ENCODE peak calls at places on chromosomes 3 and 15, in six cellular contexts. One of them, this sample, is unnamed.

GRCh38 chr15:85800460-85801123 is 5.9 kb upstream of the KLHL25 start:
- DNase-seq in HCT116: peak; percentile 78
- DNase-seq in endodermal cell: peak; percentile 80
- DNase-seq in ovary: no peak
- DNase-seq in Panc1: peak; percentile 67
- DNase-seq in tibial nerve: no peak
- DNase-seq in this sample: no peak

GRCh38 chr3:62149962-62150361 is 223.4 kb downstream of the FEZF2 start:
- DNase-seq in tibial nerve: no peak
- DNase-seq in endodermal cell: no peak
- DNase-seq in Panc1: no peak
- DNase-seq in HCT116: no peak
- DNase-seq in ovary: no peak
- DNase-seq in this sample: no peak

GRCh38 chr3:178439504-178439903 is 96.7 kb upstream of the KCNMB2 start:
- DNase-seq in HCT116: no peak
- DNase-seq in endodermal cell: no peak
- DNase-seq in ovary: no peak
- DNase-seq in Panc1: no peak
- DNase-seq in tibial nerve: no peak
- DNase-seq in this sample: no peak

GRCh38 chr3:113557374-113557773 is 25.0 kb downstream of the SIDT1 start:
- DNase-seq in ovary: no peak
- DNase-seq in HCT116: peak; percentile 16
- DNase-seq in Panc1: no peak
- DNase-seq in endodermal cell: peak; percentile 56
- DNase-seq in tibial nerve: no peak
- DNase-seq in this sample: no peak

GRCh38 chr15:48389701-48390143 is 58.5 kb downstream of the DUT start:
- DNase-seq in endodermal cell: no peak
- DNase-seq in tibial nerve: no peak
- DNase-seq in HCT116: no peak
- DNase-seq in ovary: no peak
- DNase-seq in Panc1: no peak
- DNase-seq in this sample: no peak

GRCh38 chr15:66798426-66799061 is 96.5 kb downstream of the SMAD6 start:
- DNase-seq in endodermal cell: peak; percentile 42
- DNase-seq in Panc1: no peak
- DNase-seq in HCT116: no peak
- DNase-seq in ovary: no peak
- DNase-seq in tibial nerve: no peak
- DNase-seq in this sample: no peak

GRCh38 chr3:138334608-138335007 is 5.0 kb upstream of the NME9 start:
- DNase-seq in tibial nerve: no peak
- DNase-seq in ovary: no peak
- DNase-seq in HCT116: no peak
- DNase-seq in Panc1: no peak
- DNase-seq in endodermal cell: no peak
- DNase-seq in this sample: no peak

GRCh38 chr15:68285243-68285980 is 7.9 kb downstream of the FEM1B start:
- DNase-seq in endodermal cell: no peak
- DNase-seq in Panc1: no peak
- DNase-seq in HCT116: no peak
- DNase-seq in tibial nerve: no peak
- DNase-seq in ovary: no peak
- DNase-seq in this sample: no peak

GRCh38 chr15:52709172-52709979 is 30.2 kb upstream of the ATOSA start:
- DNase-seq in HCT116: no peak
- DNase-seq in Panc1: no peak
- DNase-seq in ovary: no peak
- DNase-seq in tibial nerve: no peak
- DNase-seq in endodermal cell: peak; percentile 94
- DNase-seq in this sample: peak; percentile 52

GRCh38 chr15:80404057-80404718 is at the start of gene ARNT2:
- DNase-seq in Panc1: no peak
- DNase-seq in tibial nerve: no peak
- DNase-seq in HCT116: no peak
- DNase-seq in ovary: peak; percentile 64
- DNase-seq in endodermal cell: peak; percentile 80
- DNase-seq in this sample: no peak

GRCh38 chr15:83920115-83920514 is 266.2 kb downstream of the ADAMTSL3 start:
- DNase-seq in HCT116: no peak
- DNase-seq in endodermal cell: no peak
- DNase-seq in Panc1: no peak
- DNase-seq in tibial nerve: no peak
- DNase-seq in ovary: no peak
- DNase-seq in this sample: no peak

GRCh38 chr15:47194718-47195117 is 522.6 kb upstream of the SEMA6D start:
- DNase-seq in tibial nerve: no peak
- DNase-seq in Panc1: peak; percentile 1
- DNase-seq in HCT116: no peak
- DNase-seq in ovary: no peak
- DNase-seq in endodermal cell: no peak
- DNase-seq in this sample: no peak

GRCh38 chr15:33789141-33789540 is 179.2 kb upstream of the CHRM5 start:
- DNase-seq in HCT116: no peak
- DNase-seq in Panc1: no peak
- DNase-seq in tibial nerve: no peak
- DNase-seq in ovary: no peak
- DNase-seq in endodermal cell: no peak
- DNase-seq in this sample: no peak

GRCh38 chr3:62109534-62109933 is 263.8 kb downstream of the FEZF2 start:
- DNase-seq in endodermal cell: peak; percentile 73
- DNase-seq in Panc1: no peak
- DNase-seq in HCT116: no peak
- DNase-seq in ovary: no peak
- DNase-seq in tibial nerve: no peak
- DNase-seq in this sample: no peak

GRCh38 chr3:12662593-12663310 is 1.2 kb downstream of the RAF1 start:
- DNase-seq in Panc1: no peak
- DNase-seq in endodermal cell: peak; percentile 75
- DNase-seq in tibial nerve: peak; percentile 13
- DNase-seq in ovary: peak; percentile 41
- DNase-seq in HCT116: no peak
- DNase-seq in this sample: no peak

GRCh38 chr3:99651561-99651960 is 13.2 kb downstream of the COL8A1 start:
- DNase-seq in tibial nerve: peak; percentile 77
- DNase-seq in Panc1: no peak
- DNase-seq in HCT116: no peak
- DNase-seq in endodermal cell: no peak
- DNase-seq in ovary: peak; percentile 30
- DNase-seq in this sample: no peak

GRCh38 chr15:82081904-82082810 is 36.3 kb upstream of the MEX3B start:
- DNase-seq in endodermal cell: peak; percentile 83
- DNase-seq in ovary: peak; percentile 17
- DNase-seq in Panc1: no peak
- DNase-seq in HCT116: no peak
- DNase-seq in tibial nerve: no peak
- DNase-seq in this sample: no peak

GRCh38 chr15:65862682-65863081 is 6.6 kb upstream of the RAB11A start:
- DNase-seq in HCT116: peak; percentile 90
- DNase-seq in ovary: no peak
- DNase-seq in tibial nerve: no peak
- DNase-seq in endodermal cell: peak; percentile 93
- DNase-seq in Panc1: no peak
- DNase-seq in this sample: peak; percentile 74

GRCh38 chr3:4228295-4228694 is 74.9 kb upstream of the SETMAR start:
- DNase-seq in tibial nerve: no peak
- DNase-seq in ovary: no peak
- DNase-seq in HCT116: no peak
- DNase-seq in endodermal cell: no peak
- DNase-seq in Panc1: no peak
- DNase-seq in this sample: no peak

GRCh38 chr3:164488893-164489292 is 589.4 kb downstream of the SI start:
- DNase-seq in HCT116: no peak
- DNase-seq in endodermal cell: no peak
- DNase-seq in Panc1: no peak
- DNase-seq in tibial nerve: no peak
- DNase-seq in ovary: no peak
- DNase-seq in this sample: no peak

GRCh38 chr3:152121292-152121654 is 147.5 kb upstream of the MBNL1 start:
- DNase-seq in HCT116: no peak
- DNase-seq in tibial nerve: no peak
- DNase-seq in Panc1: peak; percentile 13
- DNase-seq in endodermal cell: no peak
- DNase-seq in ovary: no peak
- DNase-seq in this sample: no peak

GRCh38 chr3:42061711-42062408 is 29.3 kb upstream of the TRAK1 start:
- DNase-seq in ovary: no peak
- DNase-seq in Panc1: no peak
- DNase-seq in tibial nerve: peak; percentile 63
- DNase-seq in endodermal cell: peak; percentile 77
- DNase-seq in HCT116: peak; percentile 68
- DNase-seq in this sample: no peak

GRCh38 chr15:74200394-74200793 is 2.2 kb downstream of the STRA6 start:
- DNase-seq in tibial nerve: peak; percentile 85
- DNase-seq in Panc1: no peak
- DNase-seq in ovary: no peak
- DNase-seq in endodermal cell: no peak
- DNase-seq in HCT116: peak; percentile 43
- DNase-seq in this sample: no peak

GRCh38 chr15:70172124-70172523 is 74.4 kb upstream of the TLE3 start:
- DNase-seq in HCT116: no peak
- DNase-seq in endodermal cell: peak; percentile 30
- DNase-seq in Panc1: no peak
- DNase-seq in ovary: no peak
- DNase-seq in tibial nerve: no peak
- DNase-seq in this sample: no peak
- H3K4me3 ChIP-seq in HCT116: no peak overlapping the region
- H3K4me3 ChIP-seq in endodermal cell: no peak overlapping the region
- H3K4me3 ChIP-seq in Panc1: no peak overlapping the region
- H3K4me3 ChIP-seq in ovary: no peak overlapping the region
- H3K4me3 ChIP-seq in tibial nerve: no peak overlapping the region
- H3K4me3 ChIP-seq in this sample: no peak overlapping the region

GRCh38 chr3:49001155-49001554 is 6.0 kb upstream of the WDR6 start:
- DNase-seq in Panc1: no peak
- DNase-seq in ovary: no peak
- DNase-seq in HCT116: no peak
- DNase-seq in tibial nerve: no peak
- DNase-seq in endodermal cell: no peak
- DNase-seq in this sample: no peak
- TF ChIP-seq CTCF in Panc1: no peak
- TF ChIP-seq CTCF in ovary: no peak
- TF ChIP-seq CTCF in HCT116: no peak
- TF ChIP-seq CTCF in tibial nerve: no peak
- TF ChIP-seq CTCF in endodermal cell: peak; percentile 49
- TF ChIP-seq CTCF in this sample: no peak

DNA sequence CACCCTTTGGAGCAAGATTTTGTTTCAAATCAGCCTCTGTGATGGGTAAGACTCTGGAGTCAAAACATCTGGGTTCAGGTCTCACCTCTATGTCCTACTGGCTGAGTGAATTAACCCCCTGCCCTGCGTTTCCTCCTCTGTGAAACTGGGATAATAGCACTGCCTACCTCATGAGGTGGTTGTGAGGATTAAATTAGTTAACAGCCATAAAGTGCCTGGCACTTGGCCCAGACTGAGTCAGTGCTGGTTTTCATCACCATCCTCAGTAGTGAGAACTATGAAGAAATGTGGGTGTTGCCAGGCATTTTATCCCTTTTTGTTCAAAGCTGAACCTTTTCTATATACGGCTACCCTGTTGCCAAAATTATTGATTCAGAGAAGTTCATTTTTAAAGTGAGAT is 36.0 kb downstream of the EIF2AK4 start:
- DNase-seq in Panc1: no peak
- DNase-seq in tibial nerve: peak; percentile 57
- DNase-seq in endodermal cell: no peak
- DNase-seq in ovary: peak; percentile 30
- DNase-seq in HCT116: peak; percentile 4
- DNase-seq in this sample: no peak
- H3K4me3 ChIP-seq in Panc1: no peak overlapping the region
- H3K4me3 ChIP-seq in tibial nerve: no peak overlapping the region
- H3K4me3 ChIP-seq in endodermal cell: no peak overlapping the region
- H3K4me3 ChIP-seq in ovary: no peak overlapping the region
- H3K4me3 ChIP-seq in HCT116: no peak overlapping the region
- H3K4me3 ChIP-seq in this sample: no peak overlapping the region

DNA sequence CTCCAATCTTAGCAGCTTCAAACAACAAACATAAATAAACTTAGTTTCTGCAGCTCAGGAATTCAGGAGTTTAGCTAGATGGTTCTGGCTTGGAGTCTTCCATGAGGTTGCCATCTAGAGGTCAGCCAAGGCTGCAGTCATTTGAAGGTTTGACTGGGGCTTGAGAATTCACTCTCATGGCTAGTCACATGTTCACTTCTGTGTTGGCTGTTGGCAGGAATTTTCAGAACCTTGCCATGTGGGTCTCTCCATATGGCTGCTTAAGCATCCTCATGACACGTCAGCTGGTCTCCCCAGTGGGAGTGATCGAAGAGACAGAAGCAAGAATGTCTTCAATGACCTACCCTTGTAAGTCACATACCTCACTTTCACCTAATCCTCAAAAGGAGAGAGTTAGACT is 269.2 kb upstream of the CNTN3 start:
- DNase-seq in tibial nerve: no peak
- DNase-seq in HCT116: no peak
- DNase-seq in ovary: no peak
- DNase-seq in endodermal cell: peak; percentile 76
- DNase-seq in Panc1: peak; percentile 1
- DNase-seq in this sample: no peak
- TF ChIP-seq CTCF in tibial nerve: no peak
- TF ChIP-seq CTCF in HCT116: no peak
- TF ChIP-seq CTCF in ovary: no peak
- TF ChIP-seq CTCF in endodermal cell: peak; percentile 81
- TF ChIP-seq CTCF in Panc1: peak; percentile 26
- TF ChIP-seq CTCF in this sample: no peak